ENCODE peak calls at places on chromosomes 7 and 10, in four cellular contexts. K is GM12865, B is upper lobe of right lung, O is NCI-H2081 treated with DMSO at 0.1 percent for 48 hours. W is an unnamed sample.

GRCh38 chr10:94989192-94989591 is 50.7 kb downstream of the CYP2C9 start:
- DNase-seq in K (no peak), B (no peak), O (no peak), W (no peak)

GRCh38 chr10:79559726-79560125 is 481 bp downstream of the SFTPA2 start:
- DNase-seq in K (no peak), B (no peak), O (no peak), W (no peak)

GRCh38 chr7:100983451-100984187 is 14.3 kb downstream of the MUC12 start:
- DNase-seq in K (no peak), B (no peak), O (no peak), W (no peak)

GRCh38 chr10:27558612-27559020 is 54.5 kb downstream of the RAB18 start:
- DNase-seq in K (peak), B (no peak), O (no peak), W (no peak)

GRCh38 chr7:4805110-4805978 is 29.9 kb downstream of the AP5Z1 start:
- DNase-seq in K (no peak), B (no peak), O (no peak), W (no peak)

GRCh38 chr10:50917486-50917885 is 32.1 kb upstream of the A1CF start:
- DNase-seq in K (no peak), B (no peak), O (no peak), W (no peak)

GRCh38 chr7:131581241-131582157 is 25.1 kb upstream of the PODXL start:
- DNase-seq in K (no peak), B (no peak), O (no peak), W (no peak)

GRCh38 chr10:130351466-130352290 is 215.5 kb downstream of the GLRX3 start:
- DNase-seq in K (no peak), B (peak), O (no peak), W (no peak)

GRCh38 chr10:75018873-75019272 is 92.6 kb upstream of the SAMD8 start:
- DNase-seq in K (no peak), B (no peak), O (peak), W (no peak)

GRCh38 chr10:31602541-31603244 is 283.7 kb downstream of the ZEB1 start:
- DNase-seq in K (no peak), B (peak), O (no peak), W (peak)

GRCh38 chr7:156230576-156230975 is 410.0 kb upstream of the RNF32 start:
- DNase-seq in K (no peak), B (no peak), O (no peak), W (no peak)

GRCh38 chr10:69458426-69459100 is 7.3 kb downstream of the TSPAN15 start:
- DNase-seq in K (no peak), B (peak), O (no peak), W (no peak)

GRCh38 chr10:79286318-79286951 is 60.8 kb upstream of the PPIF start:
- DNase-seq in K (peak), B (peak), O (no peak), W (no peak)

GRCh38 chr7:33459340-33459751 is 330.0 kb downstream of the BBS9 start:
- DNase-seq in K (peak), B (no peak), O (peak), W (no peak)

GRCh38 chr7:94228678-94229077 is 166.0 kb upstream of the COL1A2 start:
- DNase-seq in K (no peak), B (no peak), O (no peak), W (no peak)

GRCh38 chr10:101014230-101014884 is 14.7 kb downstream of the LZTS2 start:
- DNase-seq in K (peak), B (peak), O (peak), W (no peak)

GRCh38 chr10:29266641-29267040 is 22.2 kb upstream of the LYZL1 start:
- DNase-seq in K (no peak), B (no peak), O (no peak), W (no peak)

GRCh38 chr7:39603931-39604330 is 19.4 kb upstream of the RALA start:
- DNase-seq in K (no peak), B (no peak), O (no peak), W (no peak)

GRCh38 chr10:88523739-88524400 is 59.2 kb downstream of the RNLS start:
- DNase-seq in K (no peak), B (no peak), O (no peak), W (no peak)

GRCh38 chr7:30727061-30727945 is 24.6 kb upstream of the INMT start:
- DNase-seq in K (peak), B (peak), O (no peak), W (no peak)

GRCh38 chr7:26853788-26854393 is 10.5 kb downstream of the SKAP2 start:
- DNase-seq in K (peak), B (no peak), O (no peak), W (no peak)

GRCh38 chr10:133199488-133199885 is 30.5 kb upstream of the UTF1 start:
- DNase-seq in K (no peak), B (no peak), O (no peak), W (no peak)

W was measured in NCI-H774.